ENCODE peak calls at places on chromosomes 16 and 17, in four cellular contexts. F is C1 segment of cervical spinal cord; P is amniotic stem cell; L is stimulated activated CD8-positive, alpha-beta memory T cell treated with anti-CD3 and anti-CD28 coated beads, Interleukin-2, amount 100 ng/mL, for 48 hours. T is an unnamed sample.

GRCh38 chr17:75927286-75927922 is 13.4 kb downstream of the FBF1 start:
- DNase-seq in F (no peak), L (no peak), P (no peak), T (peak; percentile 50)

GRCh38 chr17:60439501-60439900 is 17.2 kb downstream of the CHCT1 start:
- DNase-seq in F (no peak), P (no peak), L (no peak), T (no peak)

GRCh38 chr17:6506679-6507231 is 49.6 kb downstream of the PITPNM3 start:
- DNase-seq in F (no peak), P (no peak), L (no peak), T (no peak)

GRCh38 chr17:40190197-40191021 is 13.1 kb downstream of the RAPGEFL1 start:
- DNase-seq in F (no peak), L (no peak), P (no peak), T (no peak)

GRCh38 chr17:33697557-33697956 is 404.5 kb upstream of the ASIC2 start:
- DNase-seq in F (no peak), L (no peak), P (no peak), T (no peak)

GRCh38 chr16:3736116-3736515 is 18.8 kb upstream of the TRAP1 start:
- DNase-seq in P (no peak), L (no peak), F (no peak), T (no peak)

GRCh38 chr17:19753049-19753444 is 4.9 kb upstream of the ALDH3A1 start:
- DNase-seq in L (no peak), P (peak; percentile 69), F (peak; percentile 66), T (no peak)

GRCh38 chr17:57762375-57762916 is 17.3 kb upstream of the CCDC182 start:
- DNase-seq in F (no peak), P (no peak), L (no peak), T (no peak)

GRCh38 chr16:50858877-50859627 is 117.2 kb downstream of the CYLD start:
- DNase-seq in L (no peak), P (no peak), F (no peak), T (no peak)

GRCh38 chr16:3401719-3402397 is 843 bp downstream of the ZNF174 start:
- DNase-seq in P (no peak), F (no peak), L (no peak), T (no peak)

GRCh38 chr17:40646791-40647548 is 648 bp downstream of the SMARCE1 start:
- DNase-seq in L (peak; percentile 29), P (no peak), F (no peak), T (no peak)

GRCh38 chr17:29570521-29570920 is 2.0 kb downstream of the TP53I13 start:
- DNase-seq in P (no peak), F (no peak), L (no peak), T (no peak)

GRCh38 chr17:63445571-63446217 is 412 bp downstream of the CYB561 start:
- DNase-seq in F (no peak), L (no peak), P (no peak), T (peak; percentile 83)

GRCh38 chr17:17613708-17614114 is 22.2 kb upstream of the PEMT start:
- DNase-seq in L (peak; percentile 21), F (no peak), P (peak; percentile 6), T (no peak)

GRCh38 chr17:66807182-66807581 is 27.7 kb upstream of the CACNG5 start:
- DNase-seq in P (no peak), F (no peak), L (no peak), T (no peak)

GRCh38 chr16:72311426-72311825 is 139.5 kb upstream of the PMFBP1 start:
- DNase-seq in L (no peak), P (no peak), F (no peak), T (no peak)

GRCh38 chr16:52676951-52677350 is 130.0 kb upstream of the TOX3 start:
- DNase-seq in P (no peak), L (no peak), F (no peak), T (no peak)

GRCh38 chr17:49557204-49558024 is 18.3 kb upstream of the NXPH3 start:
- DNase-seq in L (no peak), P (peak; percentile 21), F (no peak), T (no peak)

GRCh38 chr16:3098459-3099394 is at the start of gene ZSCAN10:
- DNase-seq in P (no peak), L (no peak), F (no peak), T (no peak)

GRCh38 chr17:70668276-70668937 is 499.1 kb downstream of the KCNJ2 start:
- DNase-seq in F (no peak), L (no peak), P (no peak), T (no peak)

GRCh38 chr17:77011173-77012011 is 129.4 kb upstream of the SEC14L1 start:
- DNase-seq in L (peak; percentile 40), P (no peak), F (no peak), T (no peak)

GRCh38 chr16:79715088-79715487 is 114.6 kb upstream of the MAF start:
- DNase-seq in L (no peak), F (no peak), P (no peak), T (no peak)